ENCODE peak calls at places on chromosomes 13 and 19, in four cellular contexts. E is mesenchymal stem cell, K is H9, F is mesendoderm. T is an unnamed sample.

GRCh38 chr13:40187324-40187795 is 479.1 kb downstream of the FOXO1 start:
- DNase-seq in F (peak; percentile 67), E (no peak), K (peak; percentile 38), T (no peak)

GRCh38 chr13:105342421-105342820 is 1193.0 kb downstream of the EFNB2 start:
- DNase-seq in E (no peak), F (no peak), K (no peak), T (peak; percentile 21)

GRCh38 chr19:2034729-2035589 is 16.1 kb downstream of the MKNK2 start:
- DNase-seq in E (peak; percentile 28), K (peak; percentile 98), F (peak; percentile 86), T (peak; percentile 8)

GRCh38 chr19:51926426-51926783 is 867 bp upstream of the ZNF613 start:
- DNase-seq in E (no peak), F (no peak), K (no peak), T (no peak)

GRCh38 chr13:114212096-114212495 is 22.6 kb upstream of the CDC16 start:
- DNase-seq in K (no peak), E (peak; percentile 27), F (peak; percentile 65), T (peak; percentile 81)

GRCh38 chr19:13764101-13764807 is at the start of gene MRI1:
- DNase-seq in F (peak; percentile 56), E (peak; percentile 75), K (peak; percentile 48), T (peak; percentile 60)

GRCh38 chr13:21402586-21403307 is 56.4 kb downstream of the ZDHHC20 start:
- DNase-seq in K (no peak), E (peak; percentile 51), F (no peak), T (peak; percentile 71)

GRCh38 chr19:48249502-48250014 is 6.2 kb downstream of the CARD8 start:
- DNase-seq in E (peak; percentile 42), K (no peak), F (no peak), T (no peak)

GRCh38 chr19:46944123-46944718 is 75.4 kb upstream of the NPAS1 start:
- DNase-seq in K (no peak), F (no peak), E (no peak), T (no peak)

GRCh38 chr13:22114630-22115311 is 443.9 kb downstream of the FGF9 start:
- DNase-seq in F (no peak), E (peak; percentile 44), K (no peak), T (peak; percentile 78)

GRCh38 chr13:84362777-84363176 is 480.5 kb upstream of the SLITRK1 start:
- DNase-seq in F (no peak), K (no peak), E (no peak), T (no peak)

GRCh38 chr13:47310376-47310775 is 413.5 kb upstream of the HTR2A start:
- DNase-seq in F (peak; percentile 45), K (no peak), E (no peak), T (no peak)

GRCh38 chr19:10105241-10106099 is 692 bp upstream of the PPAN start:
- DNase-seq in F (no peak), E (no peak), K (no peak), T (no peak)

GRCh38 chr13:111948281-111948680 is 118.7 kb upstream of the SOX1 start:
- DNase-seq in F (no peak), K (no peak), E (no peak), T (no peak)

GRCh38 chr19:14102102-14102696 is 11.6 kb upstream of the SAMD1 start:
- DNase-seq in E (no peak), F (no peak), K (no peak), T (no peak)

GRCh38 chr13:83621765-83622421 is 260.4 kb downstream of the SLITRK1 start:
- DNase-seq in E (no peak), F (no peak), K (no peak), T (no peak)

GRCh38 chr13:110371550-110372465 is 64.7 kb downstream of the COL4A2 start:
- DNase-seq in E (peak; percentile 42), K (no peak), F (no peak), T (peak; percentile 50)

GRCh38 chr13:56906909-56907308 is 233.8 kb upstream of the PRR20A start:
- DNase-seq in F (no peak), K (no peak), E (no peak), T (no peak)

GRCh38 chr19:31280266-31281006 is 68.8 kb downstream of the TSHZ3 start:
- DNase-seq in E (no peak), F (no peak), K (no peak), T (no peak)

GRCh38 chr13:99191900-99192399 is 8.7 kb upstream of the UBAC2 start:
- DNase-seq in E (no peak), F (no peak), K (no peak), T (peak; percentile 74)

GRCh38 chr19:36110487-36111199 is at the start of gene OVOL3:
- DNase-seq in F (peak; percentile 60), E (no peak), K (peak; percentile 80), T (no peak)

GRCh38 chr13:43200307-43200706 is 176.9 kb downstream of the DNAJC15 start:
- DNase-seq in K (no peak), E (no peak), F (no peak), T (no peak)

GRCh38 chr13:102280366-102280765 is 121.5 kb downstream of the FGF14 start:
- DNase-seq in E (no peak), K (no peak), F (no peak), T (no peak)

GRCh38 chr19:49073514-49074378 is 1.2 kb upstream of the KCNA7 start:
- DNase-seq in K (peak; percentile 71), F (peak; percentile 66), E (no peak), T (no peak)

GRCh38 chr13:111506131-111506530 is 185.7 kb downstream of the TEX29 start:
- DNase-seq in F (no peak), E (no peak), K (no peak), T (no peak)

GRCh38 chr19:29478578-29479565 is 46.9 kb upstream of the VSTM2B start:
- DNase-seq in K (peak; percentile 90), F (peak; percentile 85), E (no peak), T (no peak)

GRCh38 chr19:49161987-49162386 is 4.4 kb downstream of the TRPM4 start:
- DNase-seq in F (no peak), K (no peak), E (no peak), T (peak; percentile 63)

GRCh38 chr13:109355129-109355528 is 431.3 kb downstream of the IRS2 start:
- DNase-seq in E (no peak), K (no peak), F (no peak), T (no peak)
- H3K9ac ChIP-seq in E (no peak overlapping the region), K (no peak overlapping the region), F (no peak overlapping the region), T (no peak overlapping the region)

GRCh38 chr19:41219924-41220567 is 1.0 kb downstream of the AXL start:
- DNase-seq in E (peak; percentile 79), F (peak; percentile 68), K (no peak), T (peak; percentile 67)
- H2BK15ac ChIP-seq in E (peak overlapping the region; percentile 76), F (no peak overlapping the region), K (no peak overlapping the region), T (peak overlapping the region; percentile 96)

GRCh38 chr19:44021221-44021620 is 4.0 kb upstream of the ZNF222 start:
- DNase-seq in F (no peak), E (no peak), K (no peak), T (no peak)

GRCh38 chr19:44024900-44025216 is 321 bp upstream of the ZNF222 start:
- DNase-seq in F (no peak), K (no peak), E (no peak), T (no peak)

GRCh38 chr19:44019498-44019897 is 5.7 kb upstream of the ZNF222 start:
- DNase-seq in K (no peak), E (no peak), F (no peak), T (no peak)

DNA sequence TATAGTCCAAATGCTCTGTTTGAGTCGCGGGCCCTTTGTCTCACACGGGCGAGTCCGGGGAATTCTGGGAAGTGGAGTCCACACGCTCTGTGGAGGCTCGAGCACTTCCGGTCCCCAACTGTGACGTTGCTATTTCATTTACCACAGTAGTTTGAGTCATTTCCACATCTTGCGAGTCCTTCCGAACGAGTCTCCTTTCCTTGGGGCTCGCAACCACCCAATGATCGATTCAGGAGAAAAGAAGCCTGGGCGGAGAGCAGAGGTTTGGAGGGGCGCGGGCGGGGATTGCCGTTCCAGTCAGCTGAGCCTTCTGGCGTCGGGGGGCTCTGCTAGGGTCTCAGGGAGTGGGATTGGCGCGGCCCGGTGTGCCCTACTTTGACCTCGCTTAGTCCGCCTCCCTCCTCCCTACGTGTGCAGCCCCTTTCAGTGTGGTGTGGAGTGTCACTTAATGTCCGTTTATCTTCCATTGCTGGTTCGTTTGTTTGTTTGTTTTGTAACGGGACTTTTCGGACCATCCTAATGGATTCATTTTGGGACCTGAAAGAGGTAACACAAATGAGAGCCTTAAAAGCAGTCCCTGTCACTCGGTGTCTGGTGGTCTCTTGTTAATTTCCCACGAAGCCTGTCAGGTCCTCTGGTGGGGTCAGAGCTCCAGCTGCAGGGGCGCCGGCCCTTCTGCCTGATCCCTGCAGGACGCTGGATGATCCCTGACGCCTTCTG is at the start of gene ZNF222:
- DNase-seq in K (peak; percentile 76), F (peak; percentile 87), E (peak; percentile 94), T (peak; percentile 92)
- H3K9ac ChIP-seq in K (peak within 1 kb of the TSS; percentile 87), F (peak within 1 kb of the TSS; percentile 85), E (peak within 1 kb of the TSS; percentile 98), T (peak within 1 kb of the TSS; percentile 80)

GRCh38 chr19:589693-590395 is at the start of gene HCN2:
- DNase-seq in F (no peak), K (no peak), E (no peak), T (no peak)
- H2BK15ac ChIP-seq in F (no peak within 1 kb of the TSS), K (no peak within 1 kb of the TSS), E (peak within 1 kb of the TSS; percentile 85), T (no peak within 1 kb of the TSS)